ENCODE peak calls at places on chromosomes 7 and 10, in eight cellular contexts. G is PC-9; U is stomach; Z is foreskin keratinocyte; R is CD8-positive, alpha-beta T cell; P is RWPE2; M is GM12878; L is lower lobe of right lung. I is an unnamed sample.

GRCh38 chr10:129339191-129339590 is 127.8 kb upstream of the MGMT start:
- DNase-seq in Z (no peak), L (no peak), P (no peak), U (no peak), R (no peak), G (no peak), M (no peak), I (no peak)

GRCh38 chr7:137717811-137718271 is 128.9 kb downstream of the DGKI start:
- DNase-seq in R (no peak), P (no peak), U (no peak), G (no peak), L (no peak), Z (no peak), M (peak; percentile 3), I (no peak)

GRCh38 chr10:79058899-79059771 is 9.6 kb upstream of the ZMIZ1 start:
- DNase-seq in L (peak; percentile 51), P (peak; percentile 12), U (peak; percentile 87), Z (no peak), R (no peak), G (no peak), M (no peak), I (peak; percentile 38)

GRCh38 chr10:124650263-124650662 is 93.9 kb downstream of the FAM53B start:
- DNase-seq in P (no peak), G (no peak), U (no peak), R (peak; percentile 39), L (no peak), M (no peak), Z (no peak), I (no peak)

GRCh38 chr10:60188548-60188947 is 201.1 kb downstream of the ANK3 start:
- DNase-seq in P (no peak), M (no peak), Z (no peak), G (no peak), L (no peak), R (no peak), U (no peak), I (no peak)

GRCh38 chr10:80413152-80413996 is 5.0 kb downstream of the PRXL2A start:
- DNase-seq in P (peak; percentile 78), R (no peak), Z (peak; percentile 63), U (no peak), L (no peak), G (no peak), M (no peak), I (no peak)

GRCh38 chr7:122337011-122337410 is 32.5 kb upstream of the FEZF1 start:
- DNase-seq in G (no peak), P (no peak), L (no peak), Z (no peak), M (no peak), R (no peak), U (no peak), I (no peak)

GRCh38 chr10:132036887-132037675 is 28.7 kb upstream of the JAKMIP3 start:
- DNase-seq in Z (no peak), P (no peak), L (no peak), R (no peak), M (no peak), U (no peak), G (no peak), I (no peak)

GRCh38 chr7:5382281-5383041 is 41.2 kb downstream of the TNRC18 start:
- DNase-seq in G (no peak), R (no peak), L (no peak), U (no peak), Z (no peak), P (no peak), M (no peak), I (peak; percentile 79)

GRCh38 chr10:11142809-11143208 is 125.1 kb downstream of the CELF2 start:
- DNase-seq in L (no peak), R (no peak), P (no peak), M (no peak), U (no peak), Z (no peak), G (no peak), I (no peak)

GRCh38 chr10:69738071-69738470 is 63.6 kb upstream of the COL13A1 start:
- DNase-seq in M (no peak), Z (no peak), P (no peak), R (no peak), L (no peak), G (no peak), U (no peak), I (no peak)

GRCh38 chr7:117818241-117818640 is 55.0 kb downstream of the CTTNBP2 start:
- DNase-seq in P (no peak), G (no peak), L (no peak), M (no peak), Z (no peak), U (no peak), R (no peak), I (no peak)

GRCh38 chr10:90674927-90675326 is 182.9 kb downstream of the HTR7 start:
- DNase-seq in M (no peak), U (no peak), R (no peak), Z (peak; percentile 86), G (no peak), L (no peak), P (peak; percentile 75), I (no peak)

GRCh38 chr10:6202098-6202683 is 541 bp upstream of the PFKFB3 start:
- DNase-seq in P (no peak), L (no peak), R (no peak), M (no peak), Z (no peak), G (no peak), U (no peak), I (no peak)

GRCh38 chr10:77348711-77349110 is 288.9 kb downstream of the KCNMA1 start:
- DNase-seq in U (no peak), M (no peak), G (no peak), R (no peak), Z (no peak), P (no peak), L (no peak), I (no peak)

GRCh38 chr7:44489955-44490350 is 505 bp downstream of the NUDCD3 start:
- DNase-seq in Z (no peak), U (peak; percentile 25), P (no peak), R (peak; percentile 55), M (no peak), L (peak; percentile 46), G (peak; percentile 54), I (no peak)

GRCh38 chr7:44490351-44491200 is at the start of gene NUDCD3:
- DNase-seq in R (peak; percentile 80), Z (peak; percentile 75), M (peak; percentile 48), L (peak; percentile 90), G (peak; percentile 74), U (peak; percentile 85), P (peak; percentile 80), I (peak; percentile 91)

GRCh38 chr7:44486693-44487092 is 3.8 kb downstream of the NUDCD3 start:
- DNase-seq in P (no peak), L (no peak), Z (peak; percentile 33), M (no peak), G (peak; percentile 50), U (peak; percentile 28), R (no peak), I (no peak)

GRCh38 chr7:44491229-44491628 is 771 bp upstream of the NUDCD3 start:
- DNase-seq in G (no peak), L (no peak), U (no peak), M (no peak), R (no peak), P (no peak), Z (no peak), I (no peak)

DNA sequence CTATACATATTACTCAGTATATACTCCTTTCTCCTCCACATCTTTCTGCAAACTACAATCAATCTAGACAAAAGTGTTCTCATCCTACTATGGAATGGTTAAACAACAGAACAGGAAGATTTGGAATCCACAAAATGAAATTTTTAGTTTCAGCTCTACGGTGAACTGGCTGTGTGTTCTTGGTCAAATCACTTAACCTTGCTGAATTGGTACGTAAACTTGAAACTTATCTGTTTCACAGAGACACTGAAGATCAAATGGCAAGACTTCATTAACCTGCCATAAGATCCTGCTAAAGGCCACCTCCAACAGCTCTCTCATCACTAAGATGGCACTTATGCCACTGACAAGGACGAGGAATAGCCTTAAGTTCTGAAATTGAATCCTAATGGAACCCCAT is 1.5 kb downstream of the NUDCD3 start:
- DNase-seq in M (no peak), R (no peak), P (no peak), Z (no peak), L (no peak), U (no peak), G (no peak), I (no peak)
- H3K4me1 ChIP-seq in M (no peaks in the 10 kb centered on the region), R (peaks cover 58% of the 10 kb centered on the region), P (peaks cover 12% of the 10 kb centered on the region), Z (peaks cover 5% of the 10 kb centered on the region), L (peaks cover 55% of the 10 kb centered on the region), U (peaks cover 42% of the 10 kb centered on the region), G (peaks cover 27% of the 10 kb centered on the region), I (peaks cover 28% of the 10 kb centered on the region)

DNA sequence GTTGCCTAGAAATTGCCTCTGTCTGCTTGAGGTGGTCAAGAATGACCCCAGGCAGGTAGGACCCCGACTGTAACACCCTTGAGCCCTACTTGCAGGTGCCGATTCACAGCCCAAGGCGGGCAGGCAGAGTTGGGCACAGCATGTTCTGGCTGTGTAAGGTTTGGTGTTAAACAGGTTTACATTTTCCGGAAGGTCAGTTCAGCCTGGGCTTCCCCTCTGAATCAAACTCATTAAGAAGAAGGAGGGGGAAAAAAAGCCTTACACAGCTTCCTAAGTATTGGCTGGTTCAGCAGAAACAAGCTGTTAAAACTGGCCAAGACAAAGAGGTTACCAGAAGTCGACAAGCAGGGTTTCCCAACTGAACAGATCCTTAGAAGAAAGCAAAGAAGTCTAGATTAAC is 132.6 kb downstream of the PRPF18 start:
- DNase-seq in Z (no peak), P (no peak), L (no peak), G (no peak), R (no peak), M (no peak), U (peak; percentile 42), I (no peak)
- H3K27ac ChIP-seq in Z (no peak overlapping the region), P (no peak overlapping the region), L (no peak overlapping the region), G (no peak overlapping the region), R (no peak overlapping the region), M (no peak overlapping the region), U (peak overlapping the region; percentile 82), I (peak overlapping the region; percentile 79)

GRCh38 chr10:103192089-103192450 is 1.0 kb downstream of the NT5C2 start:
- DNase-seq in U (no peak), M (no peak), P (no peak), G (no peak), R (no peak), Z (no peak), L (no peak), I (no peak)

GRCh38 chr10:103197177-103197576 is 4.1 kb upstream of the NT5C2 start:
- DNase-seq in U (peak; percentile 35), M (no peak), R (no peak), Z (no peak), G (peak; percentile 64), P (no peak), L (peak; percentile 59), I (peak; percentile 65)

GRCh38 chr10:103193820-103194529 is 903 bp upstream of the NT5C2 start:
- DNase-seq in R (no peak), L (no peak), P (no peak), G (no peak), Z (peak; percentile 22), U (peak; percentile 35), M (peak; percentile 44), I (no peak)

GRCh38 chr10:103192451-103193106 is 493 bp downstream of the NT5C2 start:
- DNase-seq in R (peak; percentile 47), U (peak; percentile 82), P (peak; percentile 60), G (peak; percentile 65), Z (no peak), L (peak; percentile 92), M (no peak), I (peak; percentile 91)

GRCh38 chr10:103193107-103193819 is at the start of gene NT5C2:
- DNase-seq in U (peak; percentile 85), Z (peak; percentile 23), P (peak; percentile 69), G (no peak), R (peak; percentile 75), L (peak; percentile 88), M (no peak), I (peak; percentile 86)
- H3K4me1 ChIP-seq in U (peaks cover 22% of the 10 kb centered on the region), Z (peaks cover 5% of the 10 kb centered on the region), P (peaks cover 17% of the 10 kb centered on the region), G (peaks cover 49% of the 10 kb centered on the region), R (peaks cover 25% of the 10 kb centered on the region), L (peaks cover 66% of the 10 kb centered on the region), M (peaks cover 7% of the 10 kb centered on the region), I (peaks cover 33% of the 10 kb centered on the region)

GRCh38 chr7:92914645-92915044 is 78.3 kb upstream of the CDK6 start:
- DNase-seq in P (no peak), U (no peak), R (no peak), L (no peak), G (no peak), M (no peak), Z (no peak), I (no peak)
- H3K27ac ChIP-seq in P (no peak overlapping the region), U (no peak overlapping the region), R (no peak overlapping the region), L (no peak overlapping the region), G (no peak overlapping the region), M (no peak overlapping the region), Z (no peak overlapping the region), I (no peak overlapping the region)